ENCODE peak calls at places on chromosomes 5 and 9, in five cellular contexts. One of them, this sample, is unnamed.
A peak's percentile ranks its signal among the peaks of the same experiment; 100 is the strongest.

GRCh38 chr5:83035373-83036170 is 41.6 kb downstream of the TMEM167A start:
- DNase-seq in effector memory CD4-positive, alpha-beta T cell: no peak
- DNase-seq in mammary epithelial cell: no peak
- DNase-seq in choroid plexus epithelial cell: no peak
- DNase-seq in spleen: no peak
- DNase-seq in this sample: peak; percentile 15

GRCh38 chr9:94920439-94920951 is 194.0 kb downstream of the AOPEP start:
- DNase-seq in effector memory CD4-positive, alpha-beta T cell: no peak
- DNase-seq in mammary epithelial cell: no peak
- DNase-seq in choroid plexus epithelial cell: peak; percentile 61
- DNase-seq in spleen: no peak
- DNase-seq in this sample: peak; percentile 88

GRCh38 chr9:27572918-27573698 is at the start of gene C9orf72:
- DNase-seq in effector memory CD4-positive, alpha-beta T cell: peak; percentile 79
- DNase-seq in mammary epithelial cell: no peak
- DNase-seq in choroid plexus epithelial cell: no peak
- DNase-seq in spleen: peak; percentile 96
- DNase-seq in this sample: peak; percentile 87

GRCh38 chr5:111278824-111279504 is 54.8 kb downstream of the CAMK4 start:
- DNase-seq in effector memory CD4-positive, alpha-beta T cell: peak; percentile 82
- DNase-seq in mammary epithelial cell: peak; percentile 35
- DNase-seq in choroid plexus epithelial cell: peak; percentile 68
- DNase-seq in spleen: peak; percentile 86
- DNase-seq in this sample: peak; percentile 7

GRCh38 chr9:9791621-9792020 is 821.2 kb downstream of the PTPRD start:
- DNase-seq in effector memory CD4-positive, alpha-beta T cell: no peak
- DNase-seq in mammary epithelial cell: no peak
- DNase-seq in choroid plexus epithelial cell: peak; percentile 26
- DNase-seq in spleen: no peak
- DNase-seq in this sample: peak; percentile 14

GRCh38 chr5:136208946-136209345 is 16.0 kb upstream of the SMIM32 start:
- DNase-seq in effector memory CD4-positive, alpha-beta T cell: no peak
- DNase-seq in mammary epithelial cell: no peak
- DNase-seq in choroid plexus epithelial cell: no peak
- DNase-seq in spleen: no peak
- DNase-seq in this sample: no peak

GRCh38 chr5:78803386-78803785 is 154.8 kb upstream of the LHFPL2 start:
- DNase-seq in effector memory CD4-positive, alpha-beta T cell: no peak
- DNase-seq in mammary epithelial cell: no peak
- DNase-seq in choroid plexus epithelial cell: peak; percentile 53
- DNase-seq in spleen: no peak
- DNase-seq in this sample: no peak

GRCh38 chr5:176542135-176542595 is 5.0 kb upstream of the RNF44 start:
- DNase-seq in effector memory CD4-positive, alpha-beta T cell: peak; percentile 58
- DNase-seq in mammary epithelial cell: no peak
- DNase-seq in choroid plexus epithelial cell: no peak
- DNase-seq in spleen: peak; percentile 92
- DNase-seq in this sample: no peak

GRCh38 chr9:98906273-98907040 is 37.2 kb upstream of the COL15A1 start:
- DNase-seq in effector memory CD4-positive, alpha-beta T cell: no peak
- DNase-seq in mammary epithelial cell: no peak
- DNase-seq in choroid plexus epithelial cell: peak; percentile 38
- DNase-seq in spleen: no peak
- DNase-seq in this sample: peak; percentile 65

GRCh38 chr5:77774981-77775772 is 962 bp downstream of the TBCA start:
- DNase-seq in effector memory CD4-positive, alpha-beta T cell: no peak
- DNase-seq in mammary epithelial cell: no peak
- DNase-seq in choroid plexus epithelial cell: peak; percentile 60
- DNase-seq in spleen: no peak
- DNase-seq in this sample: peak; percentile 8

GRCh38 chr5:1526151-1526631 is 2.4 kb upstream of the LPCAT1 start:
- DNase-seq in effector memory CD4-positive, alpha-beta T cell: no peak
- DNase-seq in mammary epithelial cell: no peak
- DNase-seq in choroid plexus epithelial cell: no peak
- DNase-seq in spleen: peak; percentile 74
- DNase-seq in this sample: no peak

GRCh38 chr5:145834917-145835838 is at the start of gene PRELID2:
- DNase-seq in effector memory CD4-positive, alpha-beta T cell: peak; percentile 29
- DNase-seq in mammary epithelial cell: peak; percentile 84
- DNase-seq in choroid plexus epithelial cell: peak; percentile 83
- DNase-seq in spleen: peak; percentile 92
- DNase-seq in this sample: peak; percentile 97

GRCh38 chr5:142184939-142185526 is 76.5 kb downstream of the NDFIP1 start:
- DNase-seq in effector memory CD4-positive, alpha-beta T cell: no peak
- DNase-seq in mammary epithelial cell: no peak
- DNase-seq in choroid plexus epithelial cell: no peak
- DNase-seq in spleen: peak; percentile 41
- DNase-seq in this sample: no peak

GRCh38 chr9:115640887-115641286 is 512.7 kb upstream of the PAPPA start:
- DNase-seq in effector memory CD4-positive, alpha-beta T cell: no peak
- DNase-seq in mammary epithelial cell: peak; percentile 86
- DNase-seq in choroid plexus epithelial cell: peak; percentile 76
- DNase-seq in spleen: no peak
- DNase-seq in this sample: peak; percentile 35

GRCh38 chr5:157166494-157167218 is 592 bp upstream of the GARIN3 start:
- DNase-seq in effector memory CD4-positive, alpha-beta T cell: no peak
- DNase-seq in mammary epithelial cell: no peak
- DNase-seq in choroid plexus epithelial cell: no peak
- DNase-seq in spleen: no peak
- DNase-seq in this sample: no peak

GRCh38 chr5:83715316-83716060 is 5.2 kb downstream of the HAPLN1 start:
- DNase-seq in effector memory CD4-positive, alpha-beta T cell: no peak
- DNase-seq in mammary epithelial cell: no peak
- DNase-seq in choroid plexus epithelial cell: peak; percentile 12
- DNase-seq in spleen: no peak
- DNase-seq in this sample: peak; percentile 57

GRCh38 chr5:42785756-42786155 is 25.9 kb downstream of the SELENOP start:
- DNase-seq in effector memory CD4-positive, alpha-beta T cell: no peak
- DNase-seq in mammary epithelial cell: no peak
- DNase-seq in choroid plexus epithelial cell: no peak
- DNase-seq in spleen: no peak
- DNase-seq in this sample: no peak